ENCODE peak calls at places on chromosomes 12 and 14, in nine cellular contexts. W is islet precursor cell; Y is AG08396; O is activated CD4-positive, alpha-beta T cell treated with anti-CD3 and anti-CD28 coated beads for 1 hour; P is left ventricle myocardium superior; M is mesenchymal stem cell; T is stimulated activated CD8-positive, alpha-beta memory T cell treated with anti-CD3 and anti-CD28 coated beads, Interleukin-2, amount 100 ng/mL, for 48 hours; L is B cell; H is CD4-positive, CD25-positive, alpha-beta regulatory T cell. C is an unnamed sample.
A peak's percentile ranks its signal among the peaks of the same experiment; 100 is the strongest.

GRCh38 chr12:84891106-84891838 is 21.3 kb downstream of the SLC6A15 start:
- DNase-seq in W (no peak), Y (no peak), O (no peak), P (no peak), M (peak; percentile 47), T (no peak), L (no peak), H (no peak), C (peak; percentile 36)

GRCh38 chr12:101691697-101692096 is 5.7 kb upstream of the CHPT1 start:
- DNase-seq in W (no peak), Y (no peak), O (no peak), P (no peak), M (no peak), T (no peak), L (no peak), H (no peak), C (no peak)

GRCh38 chr14:55586411-55586810 is 6.4 kb downstream of the KTN1 start:
- DNase-seq in W (no peak), Y (no peak), O (no peak), P (no peak), M (no peak), T (no peak), L (no peak), H (no peak), C (no peak)

GRCh38 chr12:115923851-115924250 is 353.6 kb downstream of the MED13L start:
- DNase-seq in W (peak; percentile 46), Y (no peak), O (no peak), P (no peak), M (no peak), T (no peak), L (no peak), H (no peak), C (no peak)

GRCh38 chr12:114407566-114408411 is 1.8 kb upstream of the TBX5 start:
- DNase-seq in W (no peak), Y (peak; percentile 55), O (no peak), P (peak; percentile 62), M (no peak), T (no peak), L (no peak), H (no peak), C (no peak)

GRCh38 chr14:104363891-104364760 is 215.4 kb upstream of the C14orf180 start:
- DNase-seq in W (no peak), Y (no peak), O (no peak), P (peak; percentile 29), M (no peak), T (no peak), L (no peak), H (no peak), C (no peak)

GRCh38 chr12:55861871-55862270 is 19.1 kb upstream of the MMP19 start:
- DNase-seq in W (no peak), Y (no peak), O (no peak), P (no peak), M (no peak), T (no peak), L (no peak), H (no peak), C (no peak)

GRCh38 chr12:6224550-6224949 is 24.4 kb downstream of the CD9 start:
- DNase-seq in W (no peak), Y (no peak), O (no peak), P (no peak), M (no peak), T (no peak), L (peak; percentile 49), H (no peak), C (no peak)

C was measured in fibroblast of the conjunctiva.